ENCODE peak calls at places on chromosomes 12 and 14, in seven cellular contexts. Z is OCI-LY7, B is PC-3, Q is neural progenitor cell, N is HCT116, O is hepatocyte, U is MM.1S. J is an unnamed sample. For H3K79me2 and H4K20me1, the result is how much of the 10 kb centered on the place peaks cover.

GRCh38 chr12:51115516-51115915 is 32.1 kb upstream of the CSRNP2 start:
- DNase-seq in Q (no peak), Z (no peak), B (no peak), U (no peak), N (no peak), O (no peak), J (no peak)

GRCh38 chr14:58082491-58083098 is 69.4 kb downstream of the ARMH4 start:
- DNase-seq in Q (no peak), B (peak), O (peak), Z (no peak), U (no peak), N (peak), J (peak)

GRCh38 chr12:122499991-122500684 is 594 bp downstream of the ZCCHC8 start:
- DNase-seq in U (peak), N (peak), B (peak), Z (peak), Q (no peak), O (peak), J (peak)

GRCh38 chr14:62185078-62185477 is 422.9 kb downstream of the SNAPC1 start:
- DNase-seq in N (no peak), O (no peak), Q (no peak), Z (no peak), U (no peak), B (no peak), J (no peak)

GRCh38 chr14:91155626-91156089 is 41.8 kb downstream of the DGLUCY start:
- DNase-seq in U (no peak), N (no peak), O (no peak), Q (no peak), B (no peak), Z (no peak), J (no peak)

GRCh38 chr12:27595231-27595642 is 71.2 kb downstream of the PPFIBP1 start:
- DNase-seq in B (peak), O (peak), Z (no peak), U (no peak), N (no peak), Q (peak), J (peak)

GRCh38 chr14:99659333-99659741 is 14.4 kb downstream of the HHIPL1 start:
- DNase-seq in Z (no peak), O (no peak), Q (no peak), B (no peak), U (no peak), N (no peak), J (peak)

GRCh38 chr12:43158126-43158525 is 393.9 kb downstream of the ADAMTS20 start:
- DNase-seq in Q (no peak), U (no peak), Z (no peak), O (no peak), N (no peak), B (no peak), J (no peak)

GRCh38 chr14:96270565-96271420 is 14.8 kb downstream of the BDKRB1 start:
- DNase-seq in Q (no peak), O (no peak), U (no peak), N (no peak), B (no peak), Z (no peak), J (no peak)

GRCh38 chr14:74548881-74549280 is 55.3 kb downstream of the ISCA2 start:
- DNase-seq in O (peak), Q (no peak), N (no peak), U (no peak), B (peak), Z (no peak), J (peak)

GRCh38 chr14:93729993-93730392 is 58.3 kb downstream of the PRIMA1 start:
- DNase-seq in Z (no peak), B (peak), U (no peak), Q (no peak), O (no peak), N (peak), J (no peak)

GRCh38 chr12:81461163-81461562 is 298.0 kb downstream of the PPFIA2 start:
- DNase-seq in N (no peak), Z (no peak), U (no peak), B (no peak), Q (no peak), O (no peak), J (no peak)

GRCh38 chr12:64450711-64451486 is 1.0 kb upstream of the TBK1 start:
- DNase-seq in Z (peak), O (peak), Q (peak), B (peak), N (no peak), U (peak), J (peak)

GRCh38 chr12:92829683-92830282 is 99.3 kb downstream of the EEA1 start:
- DNase-seq in Q (no peak), N (no peak), Z (no peak), B (no peak), O (no peak), U (no peak), J (no peak)

GRCh38 chr12:14643247-14643646 is 53.2 kb downstream of the GUCY2C start:
- DNase-seq in B (no peak), U (no peak), Z (peak), Q (no peak), N (no peak), O (no peak), J (no peak)

GRCh38 chr12:16435875-16436554 is 88.6 kb downstream of the MGST1 start:
- DNase-seq in Z (no peak), Q (no peak), N (no peak), O (no peak), B (no peak), U (no peak), J (no peak)

GRCh38 chr12:62434504-62435336 is 31.9 kb upstream of the MON2 start:
- DNase-seq in O (no peak), B (peak), Z (no peak), U (no peak), Q (no peak), N (no peak), J (peak)

DNA sequence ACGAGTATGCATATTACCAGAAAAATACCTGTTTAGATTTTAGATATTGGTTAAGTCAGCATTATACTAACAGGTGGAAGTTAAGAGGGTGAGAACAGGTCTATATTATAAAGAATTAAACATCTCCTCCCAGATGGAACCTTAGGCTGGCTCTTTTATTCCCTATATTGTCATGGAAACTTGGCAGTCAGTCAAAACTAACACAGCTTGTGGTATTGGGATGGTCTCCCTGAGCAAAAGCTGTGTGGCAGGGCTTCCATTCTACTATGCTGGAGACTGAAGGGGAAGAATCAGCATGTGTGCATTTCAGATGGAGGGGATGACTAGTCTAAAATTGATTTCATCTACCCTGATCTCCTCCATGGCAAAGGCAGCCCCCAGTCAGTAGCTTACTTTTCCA is 66.7 kb downstream of the SMOC1 start:
- DNase-seq in Z (no peak), Q (no peak), U (no peak), O (no peak), N (no peak), B (no peak), J (no peak)
- TF ChIP-seq EZH2phosphoT487 in Z (no peak), Q (no peak), U (no peak), O (no peak), N (no peak), B (no peak), J (no peak)

GRCh38 chr12:32681272-32681671 is 2.2 kb downstream of the DNM1L start:
- DNase-seq in O (no peak), U (no peak), Q (no peak), Z (no peak), B (no peak), N (no peak), J (no peak)
- H3K79me2 ChIP-seq in O (half or more), U (half or more), Q (half or more), Z (half or more), B (half or more), N (half or more), J (half or more)

GRCh38 chr14:105469456-105470162 is 5.0 kb upstream of the CRIP2 start:
- DNase-seq in O (no peak), Z (no peak), N (no peak), B (no peak), U (no peak), Q (no peak), J (no peak)

GRCh38 chr14:105466491-105467248 is 8.0 kb upstream of the CRIP2 start:
- DNase-seq in N (no peak), U (no peak), B (no peak), Z (no peak), Q (no peak), O (no peak), J (no peak)

GRCh38 chr14:105467249-105467941 is 7.2 kb upstream of the CRIP2 start:
- DNase-seq in N (no peak), Z (no peak), B (no peak), U (no peak), O (no peak), Q (no peak), J (no peak)

GRCh38 chr14:105468621-105469241 is 5.9 kb upstream of the CRIP2 start:
- DNase-seq in Z (no peak), B (no peak), Q (no peak), O (no peak), N (no peak), U (no peak), J (no peak)

DNA sequence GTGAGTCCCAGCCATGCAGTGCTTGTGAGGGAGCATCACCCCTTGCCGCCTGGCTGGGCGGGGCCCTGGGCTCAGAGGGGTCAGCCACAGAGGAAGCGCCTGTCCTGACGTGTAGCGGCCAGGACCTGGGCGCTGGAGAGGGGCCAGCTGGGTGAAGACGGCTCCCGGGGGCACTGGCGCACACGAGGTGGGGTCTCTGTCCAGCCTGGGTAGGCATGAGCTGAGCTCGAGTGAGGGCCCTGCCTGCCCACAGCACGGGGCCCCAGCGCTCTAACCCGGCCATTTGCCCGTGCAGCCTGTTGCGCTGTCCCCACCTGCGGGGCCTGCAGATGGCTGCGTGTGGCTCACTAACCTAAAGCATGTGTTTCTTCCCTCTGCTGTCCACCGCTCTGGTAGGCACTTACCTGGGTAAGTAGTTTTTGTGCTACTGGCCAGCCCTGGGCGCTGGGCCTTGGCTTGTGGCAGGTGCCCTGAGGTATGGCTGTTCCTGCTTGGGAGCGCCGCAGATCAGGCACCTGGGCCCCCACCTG is 6.6 kb upstream of the CRIP2 start:
- DNase-seq in B (no peak), U (no peak), Q (no peak), O (no peak), Z (no peak), N (no peak), J (no peak)
- H4K20me1 ChIP-seq in B (under half), U (under half), Q (under half), O (under half), Z (under half), N (under half), J (under half)

DNA sequence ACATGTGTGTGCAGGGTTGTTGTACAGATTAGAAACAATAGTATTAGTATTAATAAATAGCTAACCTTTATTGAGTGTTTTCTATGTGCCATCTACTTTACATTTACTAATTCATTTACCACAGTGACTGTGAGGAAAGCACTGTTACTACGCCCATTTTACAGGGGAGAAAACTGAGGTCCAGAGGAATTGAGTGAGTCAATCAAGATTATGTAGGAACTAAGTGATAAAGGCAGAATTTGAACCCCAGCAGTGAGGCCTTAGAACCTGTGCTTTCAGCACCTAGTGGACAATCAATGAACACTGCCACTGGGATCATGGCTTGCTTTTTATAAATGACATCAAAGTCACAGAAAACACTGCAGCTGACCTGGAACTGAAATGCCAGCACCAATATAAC is 28.2 kb downstream of the NT5DC3 start:
- DNase-seq in B (no peak), N (no peak), Q (no peak), O (no peak), U (no peak), Z (no peak), J (no peak)
- TF ChIP-seq EZH2phosphoT487 in B (no peak), N (no peak), Q (no peak), O (no peak), U (no peak), Z (no peak), J (no peak)

DNA sequence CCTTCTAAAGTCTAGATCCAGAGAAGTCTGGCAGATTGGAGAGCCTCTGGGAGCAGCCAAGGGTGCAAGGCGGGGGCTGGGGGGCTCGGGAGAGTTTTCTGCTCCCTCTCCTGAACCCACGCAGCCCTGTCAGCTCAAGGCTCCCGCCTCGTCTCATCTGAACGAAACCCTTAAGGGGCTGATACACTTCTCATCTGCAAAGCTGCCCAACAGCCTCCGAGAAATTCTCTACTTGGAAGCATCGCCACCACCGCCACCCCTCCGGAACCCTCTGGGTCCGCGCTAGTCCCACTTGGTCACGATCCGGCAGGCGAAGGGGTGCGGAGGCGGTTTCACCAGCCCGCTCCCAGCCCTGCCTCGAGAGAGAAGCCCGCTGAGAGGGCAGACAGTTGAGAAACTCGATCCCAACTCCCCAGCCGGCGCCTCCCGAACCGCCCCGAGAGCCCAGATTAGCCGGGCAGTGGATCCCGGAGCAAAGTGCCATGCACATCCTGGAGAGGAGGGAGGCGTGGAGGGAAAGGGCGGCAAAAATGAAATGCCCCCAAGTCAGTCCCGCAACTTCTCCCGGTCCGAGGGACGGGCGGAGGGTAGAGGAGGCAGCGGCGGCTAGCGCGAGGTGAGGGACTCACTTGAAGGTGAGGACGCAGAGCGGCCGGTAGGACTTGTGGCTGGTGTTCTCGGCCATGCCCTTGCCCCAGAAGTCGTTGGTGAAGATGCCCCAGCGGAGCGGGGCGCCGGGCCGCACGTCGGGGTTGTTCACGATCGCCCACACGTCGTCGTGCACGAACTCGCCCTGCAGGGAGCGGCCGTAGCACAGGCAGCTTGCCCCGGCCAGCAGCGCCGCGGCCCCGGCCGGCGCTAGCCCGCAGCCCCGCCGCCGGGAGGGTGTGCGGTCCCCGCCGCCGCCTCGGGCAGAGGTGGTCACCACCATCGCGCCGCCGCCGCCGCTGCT is 645 bp downstream of the TMTC1 start:
- DNase-seq in O (peak), N (no peak), Q (peak), U (peak), Z (no peak), B (peak), J (peak)
- H3K79me2 ChIP-seq in O (under half), N (under half), Q (under half), U (under half), Z (under half), B (under half), J (under half)

DNA sequence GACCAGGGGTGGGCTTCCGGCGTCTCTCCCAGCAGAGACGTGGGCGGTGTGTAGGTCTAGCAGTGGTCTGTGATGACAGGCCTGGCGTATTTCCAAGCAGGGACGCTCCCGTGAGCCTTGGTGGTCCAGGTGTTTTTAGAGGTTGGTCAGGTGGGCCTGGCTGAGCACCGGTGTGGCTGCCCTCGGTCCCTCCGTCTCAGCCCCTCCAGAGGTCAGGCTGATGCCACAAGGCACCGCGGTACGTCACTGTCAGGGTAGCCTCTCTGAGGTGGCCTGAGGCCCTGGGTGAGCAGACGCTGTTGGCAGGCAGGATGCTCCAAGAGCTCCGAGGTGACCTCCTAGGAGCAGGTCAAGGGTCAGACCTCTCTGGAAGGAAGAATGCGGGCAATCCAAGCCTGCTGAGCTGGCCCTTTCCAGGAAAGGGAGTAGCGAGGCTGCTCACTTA is 13.6 kb downstream of the MTA1 start:
- DNase-seq in U (no peak), Q (peak), O (no peak), Z (no peak), B (no peak), N (no peak), J (no peak)
- H4K20me1 ChIP-seq in U (under half), Q (half or more), O (under half), Z (under half), B (under half), N (under half), J (under half)

J was measured in GM23248.